ENCODE peak calls at places on chromosome 21, in nine cellular contexts. Z is T-cell; U is stimulated activated CD8-positive, alpha-beta memory T cell treated with anti-CD3 and anti-CD28 coated beads, Interleukin-4, amount 100 ng/mL, for 24 hours; X is HFF-Myc; Q is left colon; B is NT2/D1; A is Panc1; M is occipital lobe; T is HAP-1. D is an unnamed sample.

GRCh38 chr21:30831194-30831765 is 1.7 kb upstream of the KRTAP7-1 start:
- DNase-seq in Z (peak), U (no peak), X (peak), Q (no peak), B (peak), A (no peak), M (no peak), T (no peak), D (peak)

GRCh38 chr21:46605759-46606426 is 1.0 kb upstream of the S100B start:
- DNase-seq in Z (peak), U (peak), X (no peak), Q (peak), B (no peak), A (no peak), M (no peak), T (no peak), D (no peak)

GRCh38 chr21:34510148-34511142 is 1.6 kb downstream of the KCNE1 start:
- DNase-seq in Z (peak), U (peak), X (no peak), Q (peak), B (peak), A (no peak), M (no peak), T (no peak), D (peak)

GRCh38 chr21:37502947-37503346 is 136.4 kb downstream of the DYRK1A start:
- DNase-seq in Z (no peak), U (no peak), X (no peak), Q (no peak), B (no peak), A (no peak), M (no peak), T (no peak), D (no peak)

GRCh38 chr21:32802954-32803353 is 31.4 kb upstream of the PAXBP1 start:
- DNase-seq in Z (no peak), U (no peak), X (no peak), Q (no peak), B (no peak), A (no peak), M (no peak), T (no peak), D (no peak)

GRCh38 chr21:37757631-37758376 is 158.5 kb downstream of the KCNJ6 start:
- DNase-seq in Z (no peak), U (no peak), X (no peak), Q (no peak), B (no peak), A (no peak), M (no peak), T (no peak), D (no peak)

GRCh38 chr21:25566645-25567044 is 40.6 kb downstream of the MRPL39 start:
- DNase-seq in Z (no peak), U (no peak), X (no peak), Q (no peak), B (no peak), A (no peak), M (no peak), T (no peak), D (no peak)

GRCh38 chr21:37378700-37379139 is 12.1 kb downstream of the DYRK1A start:
- DNase-seq in Z (no peak), U (no peak), X (no peak), Q (no peak), B (no peak), A (no peak), M (no peak), T (no peak), D (no peak)

GRCh38 chr21:45286671-45287437 is 841 bp downstream of the POFUT2 start:
- DNase-seq in Z (no peak), U (no peak), X (no peak), Q (peak), B (no peak), A (no peak), M (no peak), T (no peak), D (peak)

GRCh38 chr21:42590431-42591131 is 62.8 kb upstream of the PDE9A start:
- DNase-seq in Z (peak), U (no peak), X (no peak), Q (no peak), B (no peak), A (no peak), M (no peak), T (no peak), D (no peak)

GRCh38 chr21:42198949-42199348 is 20.0 kb upstream of the ABCG1 start:
- DNase-seq in Z (no peak), U (no peak), X (no peak), Q (no peak), B (no peak), A (no peak), M (no peak), T (no peak), D (no peak)

GRCh38 chr21:39087238-39087975 is 95.8 kb downstream of the PSMG1 start:
- DNase-seq in Z (no peak), U (no peak), X (no peak), Q (no peak), B (no peak), A (no peak), M (no peak), T (no peak), D (no peak)

GRCh38 chr21:15809818-15810217 is 80.0 kb downstream of the USP25 start:
- DNase-seq in Z (no peak), U (no peak), X (no peak), Q (no peak), B (no peak), A (no peak), M (no peak), T (no peak), D (no peak)

GRCh38 chr21:36207577-36208320 is 51.1 kb downstream of the DOP1B start:
- DNase-seq in Z (no peak), U (no peak), X (no peak), Q (no peak), B (no peak), A (no peak), M (no peak), T (no peak), D (no peak)

GRCh38 chr21:46454634-46455390 is 3.9 kb upstream of the DIP2A start:
- DNase-seq in Z (no peak), U (no peak), X (no peak), Q (no peak), B (no peak), A (no peak), M (no peak), T (no peak), D (no peak)

GRCh38 chr21:43669828-43670605 is 10.7 kb downstream of the RRP1B start:
- DNase-seq in Z (no peak), U (no peak), X (no peak), Q (no peak), B (no peak), A (no peak), M (no peak), T (no peak), D (no peak)

GRCh38 chr21:29382029-29382654 is 83.4 kb downstream of the BACH1 start:
- DNase-seq in Z (no peak), U (no peak), X (peak), Q (no peak), B (no peak), A (no peak), M (no peak), T (no peak), D (no peak)

GRCh38 chr21:31252611-31253010 is 91.5 kb downstream of the TIAM1 start:
- DNase-seq in Z (no peak), U (no peak), X (no peak), Q (no peak), B (peak), A (no peak), M (peak), T (no peak), D (peak)

D was measured in GM23338.